ENCODE peak calls at places on chromosome 20, in four cellular contexts. Z, W, D and J are unnamed samples.

GRCh38 chr20:52172392-52173047 is 19.1 kb downstream of the ZFP64 start:
- DNase-seq in D (no peak), Z (no peak), W (no peak), J (no peak)

GRCh38 chr20:10670521-10671220 is 3.1 kb downstream of the JAG1 start:
- DNase-seq in W (no peak), Z (no peak), D (no peak), J (no peak)

GRCh38 chr20:29079769-29080690 is 2177.4 kb upstream of the DEFB115 start:
- DNase-seq in D (no peak), Z (peak; percentile 9), W (peak; percentile 85), J (no peak)

GRCh38 chr20:57397004-57397692 is 6.0 kb downstream of the RBM38 start:
- DNase-seq in D (no peak), Z (peak; percentile 44), W (no peak), J (no peak)

GRCh38 chr20:52484438-52484837 is 292.9 kb upstream of the ZFP64 start:
- DNase-seq in W (no peak), D (no peak), Z (peak; percentile 90), J (peak; percentile 49)

GRCh38 chr20:50514750-50515149 is 4.6 kb downstream of the PTPN1 start:
- DNase-seq in Z (no peak), D (no peak), W (no peak), J (no peak)

GRCh38 chr20:58497076-58497665 is 18.0 kb downstream of the APCDD1L start:
- DNase-seq in Z (no peak), W (no peak), D (no peak), J (no peak)

GRCh38 chr20:3716195-3716834 is 3.9 kb upstream of the SIGLEC1 start:
- DNase-seq in Z (peak; percentile 34), W (peak; percentile 72), D (peak; percentile 4), J (no peak)

GRCh38 chr20:50111120-50111828 is 1.7 kb downstream of the UBE2V1 start:
- DNase-seq in Z (peak; percentile 76), D (peak; percentile 72), W (peak; percentile 33), J (no peak)

GRCh38 chr20:4053071-4053470 is 37.7 kb upstream of the RNF24 start:
- DNase-seq in W (no peak), Z (no peak), D (no peak), J (no peak)

GRCh38 chr20:22717466-22717865 is 133.1 kb upstream of the FOXA2 start:
- DNase-seq in Z (no peak), D (peak; percentile 75), W (no peak), J (no peak)

GRCh38 chr20:11582073-11582472 is 335.6 kb upstream of the BTBD3 start:
- DNase-seq in Z (peak; percentile 22), W (no peak), D (no peak), J (no peak)

GRCh38 chr20:58310291-58310782 is 822 bp downstream of the RAB22A start:
- DNase-seq in Z (peak; percentile 14), D (no peak), W (no peak), J (no peak)

GRCh38 chr20:15905661-15906060 is 667.6 kb downstream of the KIF16B start:
- DNase-seq in D (no peak), Z (no peak), W (no peak), J (no peak)

GRCh38 chr20:59222982-59223610 is 59.5 kb downstream of the ZNF831 start:
- DNase-seq in Z (no peak), D (no peak), W (peak; percentile 46), J (no peak)

GRCh38 chr20:46701556-46701955 is 7.9 kb upstream of the SLC2A10 start:
- DNase-seq in D (no peak), Z (no peak), W (no peak), J (no peak)

GRCh38 chr20:11235058-11235457 is 561.3 kb upstream of the JAG1 start:
- DNase-seq in Z (peak; percentile 92), W (no peak), D (peak; percentile 77), J (peak; percentile 31)

GRCh38 chr20:10547276-10548114 is 112.4 kb downstream of the SLX4IP start:
- DNase-seq in D (no peak), W (no peak), Z (no peak), J (no peak)

GRCh38 chr20:57959018-57959417 is 249.2 kb upstream of the PMEPA1 start:
- DNase-seq in D (no peak), W (no peak), Z (no peak), J (no peak)

GRCh38 chr20:48785256-48785655 is 42.5 kb downstream of the PREX1 start:
- DNase-seq in W (no peak), D (no peak), Z (no peak), J (no peak)

GRCh38 chr20:17845701-17846475 is 122.7 kb downstream of the SNX5 start:
- DNase-seq in D (no peak), W (no peak), Z (peak; percentile 65), J (no peak)

GRCh38 chr20:59752101-59752586 is 147.8 kb downstream of the PHACTR3 start:
- DNase-seq in W (no peak), D (no peak), Z (no peak), J (no peak)

GRCh38 chr20:43842126-43843020 is 72.3 kb upstream of the TOX2 start:
- DNase-seq in Z (no peak), W (no peak), D (no peak), J (no peak)

GRCh38 chr20:53842301-53843099 is 227.9 kb downstream of the BCAS1 start:
- DNase-seq in Z (no peak), D (no peak), W (no peak), J (no peak)

GRCh38 chr20:50675671-50676376 is 15.5 kb downstream of the RIPOR3 start:
- DNase-seq in Z (peak; percentile 23), D (no peak), W (no peak), J (no peak)

GRCh38 chr20:23918101-23918862 is 38.7 kb upstream of the CST5 start:
- DNase-seq in W (no peak), Z (no peak), D (no peak), J (no peak)

GRCh38 chr20:57401565-57401918 is 10.3 kb downstream of the RBM38 start:
- DNase-seq in Z (no peak), W (no peak), D (no peak), J (no peak)

GRCh38 chr20:4606046-4606445 is 115.7 kb upstream of the PRND start:
- DNase-seq in D (no peak), Z (no peak), W (no peak), J (no peak)

GRCh38 chr20:3092611-3093379 is 8.3 kb upstream of the AVP start:
- DNase-seq in W (peak; percentile 57), Z (peak; percentile 28), D (no peak), J (no peak)

GRCh38 chr20:10708342-10709185 is 34.8 kb upstream of the JAG1 start:
- DNase-seq in Z (peak; percentile 90), W (no peak), D (peak; percentile 71), J (peak; percentile 7)

GRCh38 chr20:3221398-3222226 is 12.3 kb downstream of the ITPA start:
- DNase-seq in W (no peak), Z (no peak), D (no peak), J (no peak)

GRCh38 chr20:58717278-58718091 is 24.9 kb downstream of the NPEPL1 start:
- DNase-seq in D (no peak), W (peak; percentile 3), Z (no peak), J (no peak)

GRCh38 chr20:62350098-62350628 is 16.9 kb downstream of the LAMA5 start:
- DNase-seq in Z (peak; percentile 47), D (no peak), W (no peak), J (no peak)

GRCh38 chr20:63520594-63520938 is at the start of gene PPDPF:
- DNase-seq in D (peak; percentile 53), Z (peak; percentile 67), W (peak; percentile 87), J (no peak)

GRCh38 chr20:63518946-63519764 is 1.4 kb upstream of the PPDPF start:
- DNase-seq in D (no peak), W (no peak), Z (no peak), J (no peak)

GRCh38 chr20:63517376-63518309 is 2.9 kb upstream of the PPDPF start:
- DNase-seq in Z (no peak), W (no peak), D (no peak), J (no peak)

GRCh38 chr20:63519765-63520593 is 586 bp upstream of the PPDPF start:
- DNase-seq in D (no peak), Z (peak; percentile 49), W (peak; percentile 70), J (no peak)

GRCh38 chr20:63518351-63518861 is 2.2 kb upstream of the PPDPF start:
- DNase-seq in W (peak; percentile 41), D (no peak), Z (no peak), J (no peak)
- TF ChIP-seq CTCF in W (peak; percentile 26), D (peak; percentile 39), Z (no peak), J (no peak)

GRCh38 chr20:382291-383115 is 1.9 kb downstream of the TRIB3 start:
- DNase-seq in W (no peak), Z (no peak), D (no peak), J (no peak)
- H3K4me3 ChIP-seq in W (peak overlapping the region; percentile 64), Z (peak overlapping the region; percentile 73), D (peak overlapping the region; percentile 69), J (peak overlapping the region; percentile 94)

DNA sequence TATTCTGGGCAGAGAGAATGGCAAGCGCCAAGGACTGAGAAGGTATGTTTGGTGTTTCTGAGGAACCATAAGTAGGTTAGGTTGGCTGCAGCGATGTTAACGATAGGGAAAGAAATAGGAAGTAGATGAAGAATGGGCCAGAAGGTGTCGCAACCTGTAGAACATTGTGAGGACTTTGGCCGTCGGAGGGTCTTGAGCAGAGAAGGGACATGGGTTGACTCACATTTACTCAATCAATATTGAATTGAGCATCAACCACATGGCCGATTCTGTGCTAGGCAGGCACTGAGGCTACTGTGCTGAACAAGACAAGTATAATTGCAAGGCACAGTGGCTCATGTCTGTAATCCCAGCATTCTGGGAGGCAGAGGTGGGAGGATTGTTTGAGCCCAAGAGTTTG is 26.8 kb upstream of the RPN2 start:
- DNase-seq in W (no peak), Z (no peak), D (no peak), J (no peak)
- TF ChIP-seq CTCF in W (no peak), Z (no peak), D (no peak), J (no peak)

GRCh38 chr20:19975901-19976300 is 41.3 kb upstream of the NAA20 start:
- DNase-seq in D (no peak), W (peak; percentile 39), Z (peak; percentile 45), J (no peak)
- H3K4me3 ChIP-seq in D (peak overlapping the region; percentile 89), W (peak overlapping the region; percentile 70), Z (peak overlapping the region; percentile 70), J (peak overlapping the region; percentile 82)

GRCh38 chr20:61260905-61261304 is 8.8 kb downstream of the CDH4 start:
- DNase-seq in W (no peak), D (no peak), Z (no peak), J (no peak)
- TF ChIP-seq CTCF in W (no peak), D (peak; percentile 30), Z (no peak), J (peak; percentile 17)